ENCODE peak calls at places on chromosomes 3 and 15, in eight cellular contexts. C, B, T, L, D, Y, E and J are unnamed samples.

GRCh38 chr15:73305331-73306211 is 63.2 kb downstream of the HCN4 start:
- DNase-seq in C (no peak), B (peak; percentile 81), T (peak; percentile 23), L (no peak), D (peak; percentile 74), Y (peak; percentile 83), E (peak; percentile 86), J (no peak)

GRCh38 chr3:97960561-97961275 is 11.5 kb downstream of the RIOX2 start:
- DNase-seq in C (no peak), B (no peak), T (no peak), L (no peak), D (no peak), Y (no peak), E (no peak), J (no peak)

GRCh38 chr3:76554717-76555116 is 485.2 kb upstream of the ROBO2 start:
- DNase-seq in C (no peak), B (no peak), T (no peak), L (no peak), D (no peak), Y (peak; percentile 87), E (no peak), J (no peak)

GRCh38 chr3:163891771-163892170 is 1186.5 kb downstream of the SI start:
- DNase-seq in C (no peak), B (no peak), T (no peak), L (no peak), D (no peak), Y (no peak), E (no peak), J (no peak)

GRCh38 chr15:88467935-88468528 is 524 bp downstream of the MRPS11 start:
- DNase-seq in C (no peak), B (no peak), T (no peak), L (no peak), D (peak; percentile 60), Y (peak; percentile 33), E (no peak), J (no peak)

GRCh38 chr3:99716463-99716995 is 78.1 kb downstream of the COL8A1 start:
- DNase-seq in C (no peak), B (no peak), T (no peak), L (no peak), D (no peak), Y (peak; percentile 41), E (no peak), J (no peak)

GRCh38 chr15:79978694-79979519 is 7.9 kb upstream of the BCL2A1 start:
- DNase-seq in C (no peak), B (peak; percentile 31), T (no peak), L (no peak), D (peak; percentile 81), Y (peak; percentile 80), E (peak; percentile 39), J (peak; percentile 77)

GRCh38 chr3:46913644-46914043 is 36.1 kb downstream of the PTH1R start:
- DNase-seq in C (no peak), B (no peak), T (no peak), L (no peak), D (no peak), Y (peak; percentile 80), E (no peak), J (peak; percentile 55)